ENCODE peak calls at places on chromosomes 5 and 9, in seven cellular contexts. F, C, B, E, P, D and H are unnamed samples.
A peak's percentile ranks its signal among the peaks of the same experiment; 100 is the strongest.

GRCh38 chr5:164555809-164556208 is 1050.4 kb downstream of the MAT2B start:
- DNase-seq in B (no peak), F (no peak), D (no peak), E (no peak), P (no peak), C (no peak), H (no peak)

GRCh38 chr5:150510460-150511263 is 2.7 kb downstream of the NDST1 start:
- DNase-seq in C (no peak), D (no peak), E (no peak), P (no peak), B (peak; percentile 39), F (no peak), H (no peak)

GRCh38 chr9:135030711-135031245 is 56.7 kb upstream of the OLFM1 start:
- DNase-seq in B (no peak), F (no peak), D (no peak), E (no peak), C (no peak), P (no peak), H (no peak)

GRCh38 chr5:99070355-99070754 is 141.5 kb upstream of the CHD1 start:
- DNase-seq in C (no peak), D (no peak), B (no peak), F (no peak), P (no peak), E (no peak), H (no peak)

GRCh38 chr5:81786509-81786908 is 35.6 kb upstream of the SSBP2 start:
- DNase-seq in P (no peak), C (no peak), D (no peak), E (no peak), F (no peak), B (no peak), H (no peak)

GRCh38 chr9:132078369-132079356 is 1.0 kb downstream of the MED27 start:
- DNase-seq in E (no peak), B (peak; percentile 88), F (no peak), P (peak; percentile 4), C (peak; percentile 54), D (no peak), H (no peak)

GRCh38 chr9:104856413-104856941 is 71.5 kb downstream of the ABCA1 start:
- DNase-seq in B (peak; percentile 55), F (no peak), P (no peak), E (no peak), D (no peak), C (no peak), H (no peak)

GRCh38 chr5:150452914-150453313 is 3.4 kb upstream of the RPS14 start:
- DNase-seq in P (no peak), B (no peak), D (no peak), C (no peak), F (no peak), E (no peak), H (no peak)

GRCh38 chr5:116488334-116488733 is 86.3 kb downstream of the SEMA6A start:
- DNase-seq in B (no peak), C (no peak), D (no peak), F (no peak), P (no peak), E (no peak), H (no peak)

GRCh38 chr9:132241483-132241839 is 79.6 kb downstream of the NTNG2 start:
- DNase-seq in C (no peak), D (no peak), F (no peak), B (no peak), E (no peak), P (no peak), H (no peak)

GRCh38 chr9:76213751-76214150 is 180.5 kb downstream of the RFK start:
- DNase-seq in F (no peak), E (no peak), D (no peak), B (no peak), C (no peak), P (no peak), H (no peak)

GRCh38 chr5:111135946-111136345 is 43.8 kb downstream of the WDR36 start:
- DNase-seq in B (peak; percentile 85), D (no peak), E (no peak), C (no peak), F (no peak), P (no peak), H (no peak)

GRCh38 chr9:109277451-109277850 is 43.4 kb downstream of the EPB41L4B start:
- DNase-seq in P (no peak), C (no peak), E (no peak), B (no peak), F (no peak), D (no peak), H (no peak)

DNA sequence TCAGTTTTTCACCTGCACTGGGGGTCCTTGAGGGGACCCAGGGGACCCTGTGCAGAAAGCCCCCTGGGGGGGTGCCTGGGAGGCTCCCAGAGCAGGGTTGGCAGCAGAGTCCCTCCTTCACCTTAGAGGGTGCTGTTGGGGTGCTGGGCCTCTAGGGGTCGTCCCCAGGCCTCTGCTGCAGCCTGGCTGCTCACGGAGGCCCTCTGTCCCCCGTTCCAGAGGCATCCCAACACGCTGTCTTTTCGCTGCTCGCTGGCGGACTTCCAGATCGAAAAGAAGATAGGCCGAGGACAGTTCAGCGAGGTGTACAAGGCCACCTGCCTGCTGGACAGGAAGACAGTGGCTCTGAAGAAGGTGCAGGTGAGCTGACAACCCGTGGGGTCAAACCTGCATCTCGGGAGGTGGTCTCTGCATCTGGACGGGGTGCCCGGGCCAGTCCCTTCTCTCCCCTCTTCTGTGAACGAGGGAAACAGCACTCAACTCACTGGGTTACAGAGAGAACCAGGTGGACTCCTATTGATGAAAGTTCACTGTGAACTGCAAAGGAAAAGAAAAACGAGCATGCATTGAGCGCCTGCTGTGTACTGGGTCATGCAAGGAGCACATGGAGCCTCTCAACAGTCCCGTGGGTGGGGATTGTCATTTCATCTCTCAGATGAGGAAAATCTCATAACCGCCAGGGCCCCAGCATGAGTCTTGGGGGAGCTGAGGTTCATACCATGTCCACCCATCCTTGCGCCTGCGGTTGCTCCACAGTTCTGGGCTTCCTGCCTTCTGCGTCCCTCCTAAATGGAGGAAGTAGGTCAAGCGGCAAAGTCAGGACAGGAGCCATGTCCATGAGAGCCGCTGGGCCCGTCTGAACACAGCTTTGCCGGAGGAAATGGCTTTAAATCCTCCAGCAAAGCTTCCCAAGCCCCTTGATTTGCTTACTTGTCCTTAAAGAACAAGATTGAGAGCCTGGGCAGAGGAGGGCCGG is 54.8 kb downstream of the NEK6 start:
- DNase-seq in F (no peak), C (no peak), D (no peak), E (no peak), P (no peak), B (no peak), H (no peak)
- TF ChIP-seq CTCF in F (peak; percentile 20), C (peak; percentile 5), D (no peak), E (no peak), P (no peak), B (no peak), H (peak; percentile 25)

DNA sequence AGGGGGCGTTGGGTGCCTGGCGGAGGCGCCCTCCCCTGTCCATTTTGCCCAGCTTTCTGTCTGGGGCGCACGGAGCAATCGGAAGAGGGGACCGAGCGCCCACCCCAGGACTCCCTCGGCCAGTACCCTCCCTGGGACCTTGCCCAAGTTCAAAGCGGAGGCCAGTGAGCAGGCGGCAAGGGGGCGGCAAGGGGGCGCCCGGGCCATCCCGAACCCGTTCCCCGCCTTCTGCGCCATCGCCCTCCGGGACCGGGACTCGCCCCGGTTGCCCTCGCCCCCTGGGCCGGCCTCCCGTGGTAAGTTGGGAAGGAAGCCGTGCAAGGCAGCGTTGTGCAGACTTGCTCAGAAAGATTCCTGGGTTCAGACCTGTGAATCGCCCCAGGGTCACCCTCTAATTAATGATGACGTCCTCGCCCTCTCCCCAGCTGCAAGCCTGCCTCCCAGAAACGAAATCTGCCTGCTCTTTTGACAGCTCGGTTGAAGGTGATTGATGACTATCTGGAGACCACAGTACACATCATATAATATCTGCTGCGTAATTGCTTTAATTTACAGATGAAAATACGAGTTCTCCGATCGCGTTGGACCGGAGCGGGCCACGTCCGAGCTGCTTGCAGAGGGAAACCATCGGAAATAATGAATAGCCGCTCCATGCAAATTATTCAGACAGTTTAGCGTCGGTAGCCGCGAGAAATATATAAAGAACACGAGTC is 1.4 kb upstream of the IRX4 start:
- DNase-seq in E (no peak), D (no peak), F (no peak), P (no peak), B (no peak), C (no peak), H (no peak)
- H3K4me3 ChIP-seq in E (no peak overlapping the region), D (no peak overlapping the region), F (peak overlapping the region; percentile 66), P (no peak overlapping the region), B (no peak overlapping the region), C (no peak overlapping the region), H (no peak overlapping the region)

GRCh38 chr5:55406292-55406691 is 98.5 kb downstream of the MTREX start:
- DNase-seq in D (no peak), B (no peak), E (no peak), F (no peak), C (no peak), P (no peak), H (no peak)

GRCh38 chr5:55407984-55408383 is 100.2 kb downstream of the MTREX start:
- DNase-seq in E (no peak), P (no peak), B (no peak), F (no peak), C (peak; percentile 33), D (no peak), H (no peak)

GRCh38 chr5:55410840-55411239 is 103.1 kb downstream of the MTREX start:
- DNase-seq in E (no peak), C (no peak), F (no peak), P (peak; percentile 36), B (no peak), D (no peak), H (no peak)

GRCh38 chr5:55409775-55410174 is 102.0 kb downstream of the MTREX start:
- DNase-seq in F (no peak), D (no peak), E (no peak), C (no peak), B (no peak), P (no peak), H (no peak)

DNA sequence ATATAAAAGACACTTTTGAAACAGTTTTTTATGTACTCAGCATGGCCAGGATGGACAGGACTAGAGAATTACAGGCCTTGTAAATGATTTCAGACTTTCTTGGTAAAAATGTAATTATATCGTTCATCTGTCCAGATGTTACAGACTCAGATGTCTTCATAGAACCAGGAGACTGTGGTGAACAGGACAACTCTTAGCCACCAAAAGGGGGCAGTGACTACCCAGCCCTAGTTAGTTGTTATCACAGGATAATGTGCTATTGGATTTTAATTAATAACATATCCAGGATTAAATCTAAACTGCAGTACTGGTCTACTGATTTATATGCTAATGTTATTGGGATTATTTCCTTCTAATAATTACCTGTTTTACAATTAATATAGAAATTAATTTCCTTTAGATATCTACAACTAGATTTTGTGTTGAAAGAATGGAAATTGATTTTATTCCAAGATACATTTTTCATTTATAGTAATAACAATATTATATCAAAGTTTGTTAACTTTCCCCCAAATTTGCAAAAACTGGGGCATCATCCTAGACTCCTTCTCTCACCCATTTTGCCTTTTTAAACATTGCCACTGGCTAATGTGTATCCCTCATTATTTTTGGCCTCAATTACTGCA is 99.4 kb downstream of the MTREX start:
- DNase-seq in P (peak; percentile 27), F (peak; percentile 22), C (peak; percentile 71), D (peak; percentile 34), E (peak; percentile 15), B (peak; percentile 78), H (no peak)
- TF ChIP-seq CTCF in P (peak; percentile 45), F (peak; percentile 72), C (peak; percentile 79), D (peak; percentile 83), E (peak; percentile 75), B (peak; percentile 90), H (peak; percentile 47)

DNA sequence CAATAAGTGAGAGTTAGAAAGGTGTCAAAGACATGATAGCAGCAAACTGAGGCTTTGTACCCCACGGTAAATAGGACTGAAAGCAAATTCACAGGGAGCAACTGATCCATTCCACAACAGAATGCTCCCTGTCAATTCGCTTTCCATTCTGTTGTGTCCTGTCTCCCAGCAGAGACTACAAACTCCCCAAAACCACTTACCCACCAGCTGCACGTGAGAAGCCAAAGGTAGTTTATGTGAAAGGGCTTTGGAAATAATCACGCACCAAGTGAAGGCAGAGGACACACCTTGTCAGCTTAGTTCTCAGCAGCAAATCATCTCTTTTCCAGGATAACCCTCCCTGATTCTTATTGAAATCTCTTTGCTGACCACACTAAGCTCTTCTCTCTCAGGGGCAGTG is 46.6 kb upstream of the IL17B start:
- DNase-seq in D (no peak), P (no peak), B (no peak), E (no peak), F (no peak), C (peak; percentile 27), H (no peak)
- H3K4me3 ChIP-seq in D (no peak overlapping the region), P (no peak overlapping the region), B (no peak overlapping the region), E (no peak overlapping the region), F (no peak overlapping the region), C (peak overlapping the region; percentile 49), H (no peak overlapping the region)